ENCODE peak calls at places on chromosomes 6 and 20, in eight cellular contexts. One of them, this sample, is unnamed.

GRCh38 chr6:797479-798077 is 104.6 kb upstream of the EXOC2 start:
- DNase-seq in CD8-positive, alpha-beta T cell: no peak
- DNase-seq in breast epithelium: no peak
- DNase-seq in lower lobe of right lung: no peak
- DNase-seq in neuronal stem cell: peak; percentile 39
- DNase-seq in small intestine: peak; percentile 72
- DNase-seq in body of pancreas: peak; percentile 69
- DNase-seq in aorta: no peak
- DNase-seq in this sample: peak; percentile 6

GRCh38 chr20:50514035-50514337 is 3.8 kb downstream of the PTPN1 start:
- DNase-seq in neuronal stem cell: no peak
- DNase-seq in body of pancreas: no peak
- DNase-seq in small intestine: no peak
- DNase-seq in breast epithelium: no peak
- DNase-seq in CD8-positive, alpha-beta T cell: no peak
- DNase-seq in lower lobe of right lung: no peak
- DNase-seq in aorta: no peak
- DNase-seq in this sample: no peak

GRCh38 chr6:1678201-1678600 is 68.5 kb downstream of the FOXC1 start:
- DNase-seq in lower lobe of right lung: no peak
- DNase-seq in aorta: no peak
- DNase-seq in neuronal stem cell: no peak
- DNase-seq in body of pancreas: peak; percentile 81
- DNase-seq in breast epithelium: no peak
- DNase-seq in CD8-positive, alpha-beta T cell: no peak
- DNase-seq in small intestine: peak; percentile 33
- DNase-seq in this sample: no peak

GRCh38 chr6:49406241-49406970 is 56.6 kb downstream of the MMUT start:
- DNase-seq in lower lobe of right lung: no peak
- DNase-seq in body of pancreas: no peak
- DNase-seq in small intestine: no peak
- DNase-seq in aorta: no peak
- DNase-seq in neuronal stem cell: no peak
- DNase-seq in CD8-positive, alpha-beta T cell: no peak
- DNase-seq in breast epithelium: no peak
- DNase-seq in this sample: no peak

GRCh38 chr6:111573118-111573883 is 32.4 kb downstream of the TRAF3IP2 start:
- DNase-seq in aorta: no peak
- DNase-seq in neuronal stem cell: no peak
- DNase-seq in lower lobe of right lung: no peak
- DNase-seq in body of pancreas: no peak
- DNase-seq in breast epithelium: no peak
- DNase-seq in CD8-positive, alpha-beta T cell: no peak
- DNase-seq in small intestine: no peak
- DNase-seq in this sample: no peak

GRCh38 chr20:38725959-38726848 is 1.9 kb downstream of the SLC32A1 start:
- DNase-seq in lower lobe of right lung: no peak
- DNase-seq in breast epithelium: no peak
- DNase-seq in neuronal stem cell: peak; percentile 84
- DNase-seq in body of pancreas: peak; percentile 44
- DNase-seq in CD8-positive, alpha-beta T cell: peak; percentile 60
- DNase-seq in small intestine: no peak
- DNase-seq in aorta: no peak
- DNase-seq in this sample: peak; percentile 21

GRCh38 chr6:37660317-37660716 is 37.4 kb downstream of the MDGA1 start:
- DNase-seq in lower lobe of right lung: no peak
- DNase-seq in neuronal stem cell: no peak
- DNase-seq in aorta: no peak
- DNase-seq in small intestine: no peak
- DNase-seq in body of pancreas: no peak
- DNase-seq in CD8-positive, alpha-beta T cell: no peak
- DNase-seq in breast epithelium: no peak
- DNase-seq in this sample: no peak

GRCh38 chr20:62922451-62922921 is 3.8 kb downstream of the DIDO1 start:
- DNase-seq in breast epithelium: no peak
- DNase-seq in body of pancreas: no peak
- DNase-seq in neuronal stem cell: no peak
- DNase-seq in lower lobe of right lung: peak; percentile 32
- DNase-seq in CD8-positive, alpha-beta T cell: peak; percentile 66
- DNase-seq in aorta: no peak
- DNase-seq in small intestine: peak; percentile 41
- DNase-seq in this sample: peak; percentile 68

GRCh38 chr6:149680490-149680889 is 32.0 kb upstream of the KATNA1 start:
- DNase-seq in body of pancreas: no peak
- DNase-seq in CD8-positive, alpha-beta T cell: no peak
- DNase-seq in breast epithelium: no peak
- DNase-seq in small intestine: no peak
- DNase-seq in neuronal stem cell: no peak
- DNase-seq in aorta: no peak
- DNase-seq in lower lobe of right lung: no peak
- DNase-seq in this sample: no peak

GRCh38 chr6:93550551-93551276 is 131.4 kb upstream of the EPHA7 start:
- DNase-seq in lower lobe of right lung: no peak
- DNase-seq in aorta: no peak
- DNase-seq in body of pancreas: no peak
- DNase-seq in CD8-positive, alpha-beta T cell: no peak
- DNase-seq in small intestine: no peak
- DNase-seq in neuronal stem cell: no peak
- DNase-seq in breast epithelium: no peak
- DNase-seq in this sample: no peak

GRCh38 chr6:88616380-88616779 is 347.0 kb downstream of the RNGTT start:
- DNase-seq in small intestine: no peak
- DNase-seq in aorta: no peak
- DNase-seq in lower lobe of right lung: no peak
- DNase-seq in CD8-positive, alpha-beta T cell: no peak
- DNase-seq in breast epithelium: no peak
- DNase-seq in body of pancreas: no peak
- DNase-seq in neuronal stem cell: no peak
- DNase-seq in this sample: no peak

GRCh38 chr20:13458860-13459451 is 179.8 kb downstream of the TASP1 start:
- DNase-seq in body of pancreas: peak; percentile 16
- DNase-seq in small intestine: peak; percentile 36
- DNase-seq in aorta: no peak
- DNase-seq in CD8-positive, alpha-beta T cell: no peak
- DNase-seq in lower lobe of right lung: no peak
- DNase-seq in breast epithelium: no peak
- DNase-seq in neuronal stem cell: peak; percentile 8
- DNase-seq in this sample: no peak

DNA sequence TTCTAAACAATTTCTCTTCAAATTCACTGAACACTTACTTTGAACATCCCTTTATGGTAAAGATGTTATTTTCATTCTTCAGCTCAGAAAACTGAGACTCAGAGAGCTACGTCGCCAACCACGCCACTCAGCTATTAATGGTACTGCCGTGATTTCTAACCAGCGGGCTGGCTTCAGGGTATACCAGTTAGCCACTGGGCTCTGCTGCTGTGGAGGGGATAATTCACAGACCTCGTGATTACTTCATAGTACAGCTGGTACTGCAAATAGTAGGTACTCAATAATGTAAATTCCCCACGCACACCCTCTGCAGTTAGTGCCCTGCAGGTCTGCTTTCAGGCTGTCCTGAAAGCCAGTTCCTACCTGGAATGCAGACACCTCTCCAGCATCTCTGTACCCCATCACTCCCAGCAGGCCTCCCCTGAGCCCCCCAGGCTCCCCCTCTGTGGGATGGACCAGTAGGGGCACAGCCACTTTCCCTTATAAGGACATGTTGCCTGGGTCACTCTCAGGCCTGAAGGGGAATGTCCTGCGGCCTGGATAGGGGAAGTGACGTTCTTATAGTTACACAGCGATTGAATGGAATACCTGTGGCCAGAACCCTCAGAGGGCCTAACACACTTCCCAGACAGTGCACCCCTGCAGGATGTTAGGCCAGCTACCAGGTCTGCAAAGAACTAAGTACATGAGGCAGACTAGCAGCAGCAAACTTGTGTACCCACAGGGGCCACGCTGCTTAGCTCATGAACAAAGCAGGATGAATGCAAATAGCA is 1.2 kb upstream of the OCSTAMP start:
- DNase-seq in aorta: no peak
- DNase-seq in CD8-positive, alpha-beta T cell: no peak
- DNase-seq in neuronal stem cell: no peak
- DNase-seq in small intestine: no peak
- DNase-seq in lower lobe of right lung: no peak
- DNase-seq in body of pancreas: no peak
- DNase-seq in breast epithelium: no peak
- DNase-seq in this sample: no peak
- H3K4me1 ChIP-seq in aorta: no peaks in the 10 kb centered on the region
- H3K4me1 ChIP-seq in CD8-positive, alpha-beta T cell: peaks cover 19% of the 10 kb centered on the region
- H3K4me1 ChIP-seq in neuronal stem cell: peaks cover 25% of the 10 kb centered on the region
- H3K4me1 ChIP-seq in small intestine: no peaks in the 10 kb centered on the region
- H3K4me1 ChIP-seq in lower lobe of right lung: no peaks in the 10 kb centered on the region
- H3K4me1 ChIP-seq in body of pancreas: no peaks in the 10 kb centered on the region
- H3K4me1 ChIP-seq in breast epithelium: no peaks in the 10 kb centered on the region
- H3K4me1 ChIP-seq in this sample: peaks cover 14% of the 10 kb centered on the region

GRCh38 chr20:33693741-33694645 is 7.8 kb upstream of the E2F1 start:
- DNase-seq in body of pancreas: no peak
- DNase-seq in aorta: peak; percentile 76
- DNase-seq in breast epithelium: no peak
- DNase-seq in lower lobe of right lung: no peak
- DNase-seq in neuronal stem cell: no peak
- DNase-seq in small intestine: no peak
- DNase-seq in CD8-positive, alpha-beta T cell: no peak
- DNase-seq in this sample: no peak
- H3K27me3 ChIP-seq in body of pancreas: no peaks in the 10 kb centered on the region
- H3K27me3 ChIP-seq in aorta: no peaks in the 10 kb centered on the region
- H3K27me3 ChIP-seq in breast epithelium: no peaks in the 10 kb centered on the region
- H3K27me3 ChIP-seq in lower lobe of right lung: no peaks in the 10 kb centered on the region
- H3K27me3 ChIP-seq in neuronal stem cell: no peaks in the 10 kb centered on the region
- H3K27me3 ChIP-seq in small intestine: no peaks in the 10 kb centered on the region
- H3K27me3 ChIP-seq in CD8-positive, alpha-beta T cell: no peaks in the 10 kb centered on the region
- H3K27me3 ChIP-seq in this sample: no peaks in the 10 kb centered on the region

GRCh38 chr6:158040051-158040803 is 58.6 kb downstream of the SYNJ2 start:
- DNase-seq in aorta: peak; percentile 69
- DNase-seq in lower lobe of right lung: peak; percentile 5
- DNase-seq in neuronal stem cell: no peak
- DNase-seq in CD8-positive, alpha-beta T cell: no peak
- DNase-seq in breast epithelium: no peak
- DNase-seq in body of pancreas: peak; percentile 56
- DNase-seq in small intestine: peak; percentile 46
- DNase-seq in this sample: no peak
- H3K4me1 ChIP-seq in aorta: peaks cover 10% of the 10 kb centered on the region
- H3K4me1 ChIP-seq in lower lobe of right lung: peaks cover 29% of the 10 kb centered on the region
- H3K4me1 ChIP-seq in neuronal stem cell: peaks cover 5% of the 10 kb centered on the region
- H3K4me1 ChIP-seq in CD8-positive, alpha-beta T cell: peaks cover 6% of the 10 kb centered on the region
- H3K4me1 ChIP-seq in breast epithelium: no peaks in the 10 kb centered on the region
- H3K4me1 ChIP-seq in body of pancreas: peaks cover 14% of the 10 kb centered on the region
- H3K4me1 ChIP-seq in small intestine: no peaks in the 10 kb centered on the region
- H3K4me1 ChIP-seq in this sample: peaks cover 4% of the 10 kb centered on the region

GRCh38 chr6:166296035-166296883 is 11.9 kb downstream of the PRR18 start:
- DNase-seq in small intestine: no peak
- DNase-seq in CD8-positive, alpha-beta T cell: no peak
- DNase-seq in body of pancreas: no peak
- DNase-seq in lower lobe of right lung: no peak
- DNase-seq in neuronal stem cell: no peak
- DNase-seq in aorta: no peak
- DNase-seq in breast epithelium: no peak
- DNase-seq in this sample: no peak
- H3K27me3 ChIP-seq in small intestine: no peaks in the 10 kb centered on the region
- H3K27me3 ChIP-seq in CD8-positive, alpha-beta T cell: no peaks in the 10 kb centered on the region
- H3K27me3 ChIP-seq in body of pancreas: no peaks in the 10 kb centered on the region
- H3K27me3 ChIP-seq in lower lobe of right lung: peaks cover 30% of the 10 kb centered on the region
- H3K27me3 ChIP-seq in neuronal stem cell: peaks cover 3% of the 10 kb centered on the region
- H3K27me3 ChIP-seq in aorta: no peaks in the 10 kb centered on the region
- H3K27me3 ChIP-seq in breast epithelium: peaks cover 16% of the 10 kb centered on the region
- H3K27me3 ChIP-seq in this sample: peaks cover 3% of the 10 kb centered on the region

DNA sequence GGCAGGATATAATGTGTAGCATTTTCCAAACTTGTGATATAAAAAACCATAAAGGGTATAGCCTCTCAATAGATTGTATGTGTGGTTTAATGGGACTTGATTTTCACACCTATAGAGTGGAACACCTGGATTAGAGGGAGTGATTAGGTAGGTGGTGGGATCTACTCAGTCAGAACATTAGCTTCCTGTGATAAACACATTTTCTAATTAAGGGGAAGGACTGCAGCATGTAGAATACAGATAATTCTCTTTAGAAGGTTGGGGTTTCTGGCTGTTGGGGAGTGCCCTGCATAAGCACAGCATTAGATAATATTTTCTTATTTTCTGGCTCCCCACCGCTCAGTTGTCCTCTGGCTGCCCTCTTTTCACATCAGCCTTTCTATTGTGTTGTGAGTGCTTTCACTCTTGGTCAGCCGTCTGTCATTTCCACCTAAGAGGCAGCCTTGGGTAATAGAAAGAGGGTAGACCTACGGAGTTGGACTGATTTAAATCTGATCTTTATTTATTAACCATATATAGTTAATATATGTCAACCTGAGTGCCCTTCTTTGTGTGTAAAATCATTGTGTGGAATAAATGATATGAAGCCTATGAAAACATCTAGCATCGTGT is 8.0 kb downstream of the CSE1L start:
- DNase-seq in small intestine: peak; percentile 10
- DNase-seq in body of pancreas: no peak
- DNase-seq in neuronal stem cell: no peak
- DNase-seq in aorta: no peak
- DNase-seq in lower lobe of right lung: no peak
- DNase-seq in breast epithelium: no peak
- DNase-seq in CD8-positive, alpha-beta T cell: no peak
- DNase-seq in this sample: no peak
- H3K4me1 ChIP-seq in small intestine: peaks cover 6% of the 10 kb centered on the region
- H3K4me1 ChIP-seq in body of pancreas: peaks cover 25% of the 10 kb centered on the region
- H3K4me1 ChIP-seq in neuronal stem cell: no peaks in the 10 kb centered on the region
- H3K4me1 ChIP-seq in aorta: peaks cover 3% of the 10 kb centered on the region
- H3K4me1 ChIP-seq in lower lobe of right lung: peaks cover 10% of the 10 kb centered on the region
- H3K4me1 ChIP-seq in breast epithelium: no peaks in the 10 kb centered on the region
- H3K4me1 ChIP-seq in CD8-positive, alpha-beta T cell: peaks cover 30% of the 10 kb centered on the region
- H3K4me1 ChIP-seq in this sample: peaks cover 34% of the 10 kb centered on the region

GRCh38 chr20:20823469-20823868 is 111.0 kb upstream of the RALGAPA2 start:
- DNase-seq in CD8-positive, alpha-beta T cell: no peak
- DNase-seq in aorta: peak; percentile 56
- DNase-seq in breast epithelium: no peak
- DNase-seq in small intestine: no peak
- DNase-seq in neuronal stem cell: no peak
- DNase-seq in lower lobe of right lung: no peak
- DNase-seq in body of pancreas: peak; percentile 12
- DNase-seq in this sample: no peak
- H3K27me3 ChIP-seq in CD8-positive, alpha-beta T cell: no peaks in the 10 kb centered on the region
- H3K27me3 ChIP-seq in aorta: no peaks in the 10 kb centered on the region
- H3K27me3 ChIP-seq in breast epithelium: peaks cover 3% of the 10 kb centered on the region
- H3K27me3 ChIP-seq in small intestine: no peaks in the 10 kb centered on the region
- H3K27me3 ChIP-seq in neuronal stem cell: no peaks in the 10 kb centered on the region
- H3K27me3 ChIP-seq in lower lobe of right lung: no peaks in the 10 kb centered on the region
- H3K27me3 ChIP-seq in body of pancreas: no peaks in the 10 kb centered on the region
- H3K27me3 ChIP-seq in this sample: no peaks in the 10 kb centered on the region

GRCh38 chr20:23636908-23637281 is 860 bp downstream of the CST3 start:
- DNase-seq in neuronal stem cell: no peak
- DNase-seq in breast epithelium: no peak
- DNase-seq in lower lobe of right lung: no peak
- DNase-seq in CD8-positive, alpha-beta T cell: no peak
- DNase-seq in aorta: no peak
- DNase-seq in small intestine: no peak
- DNase-seq in body of pancreas: no peak
- DNase-seq in this sample: no peak
- H3K4me1 ChIP-seq in neuronal stem cell: peaks cover 5% of the 10 kb centered on the region
- H3K4me1 ChIP-seq in breast epithelium: peaks cover 13% of the 10 kb centered on the region
- H3K4me1 ChIP-seq in lower lobe of right lung: peaks cover 29% of the 10 kb centered on the region
- H3K4me1 ChIP-seq in CD8-positive, alpha-beta T cell: no peaks in the 10 kb centered on the region
- H3K4me1 ChIP-seq in aorta: no peaks in the 10 kb centered on the region
- H3K4me1 ChIP-seq in small intestine: peaks cover 5% of the 10 kb centered on the region
- H3K4me1 ChIP-seq in body of pancreas: peaks cover 30% of the 10 kb centered on the region
- H3K4me1 ChIP-seq in this sample: no peaks in the 10 kb centered on the region